ENCODE peak calls at places on chromosomes 13 and 19, in five cellular contexts. C is colonic mucosa, Z is body of pancreas, J is stomach, F is heart right ventricle. U is an unnamed sample.
A peak's percentile ranks its signal among the peaks of the same experiment; 100 is the strongest.

GRCh38 chr13:110677731-110678545 is 28.0 kb downstream of the CARS2 start:
- DNase-seq in C (no peak), Z (no peak), J (no peak), F (no peak), U (no peak)

GRCh38 chr19:6039541-6040225 is 61.7 kb upstream of the RANBP3 start:
- DNase-seq in C (no peak), Z (no peak), J (no peak), F (no peak), U (no peak)

GRCh38 chr13:96540656-96541055 is 450.7 kb downstream of the HS6ST3 start:
- DNase-seq in C (no peak), Z (no peak), J (no peak), F (no peak), U (no peak)

GRCh38 chr13:43072394-43072793 is 49.0 kb downstream of the DNAJC15 start:
- DNase-seq in C (no peak), Z (peak; percentile 36), J (no peak), F (peak; percentile 40), U (no peak)

GRCh38 chr19:49824662-49825061 is 6.6 kb downstream of the MED25 start:
- DNase-seq in C (no peak), Z (no peak), J (no peak), F (no peak), U (no peak)

GRCh38 chr13:37648604-37649003 is 50.0 kb upstream of the POSTN start:
- DNase-seq in C (no peak), Z (no peak), J (no peak), F (no peak), U (no peak)

GRCh38 chr19:38455031-38455430 is 21.5 kb downstream of the RYR1 start:
- DNase-seq in C (no peak), Z (no peak), J (no peak), F (no peak), U (no peak)

GRCh38 chr13:23695711-23696512 is 125.7 kb downstream of the TNFRSF19 start:
- DNase-seq in C (peak; percentile 34), Z (no peak), J (no peak), F (peak; percentile 51), U (no peak)

GRCh38 chr13:20796791-20797513 is 23.2 kb upstream of the EEF1AKMT1 start:
- DNase-seq in C (no peak), Z (no peak), J (no peak), F (no peak), U (no peak)

GRCh38 chr19:55320844-55321419 is 4.2 kb downstream of the TMEM150B start:
- DNase-seq in C (no peak), Z (no peak), J (no peak), F (no peak), U (no peak)

GRCh38 chr13:75196112-75196855 is 285.7 kb downstream of the TBC1D4 start:
- DNase-seq in C (no peak), Z (no peak), J (no peak), F (no peak), U (no peak)

GRCh38 chr19:14160017-14160703 is 23.8 kb upstream of the ASF1B start:
- DNase-seq in C (no peak), Z (no peak), J (no peak), F (no peak), U (no peak)

GRCh38 chr13:28273919-28274318 is 135.6 kb downstream of the PAN3 start:
- DNase-seq in C (no peak), Z (no peak), J (no peak), F (no peak), U (no peak)

GRCh38 chr19:19468424-19469050 is 46.8 kb downstream of the TSSK6 start:
- DNase-seq in C (no peak), Z (no peak), J (no peak), F (no peak), U (no peak)

GRCh38 chr19:12786149-12786870 is 5.0 kb upstream of the JUNB start:
- DNase-seq in C (peak; percentile 88), Z (peak; percentile 90), J (peak; percentile 95), F (peak; percentile 74), U (no peak)

GRCh38 chr19:31348416-31349159 is 648 bp downstream of the TSHZ3 start:
- DNase-seq in C (no peak), Z (no peak), J (no peak), F (peak; percentile 36), U (no peak)

GRCh38 chr19:40862333-40862732 is 12.1 kb upstream of the CYP2A6 start:
- DNase-seq in C (no peak), Z (no peak), J (no peak), F (no peak), U (no peak)

GRCh38 chr19:49017666-49018351 is 918 bp upstream of the LHB start:
- DNase-seq in C (peak; percentile 43), Z (peak; percentile 38), J (peak; percentile 53), F (peak; percentile 55), U (no peak)

GRCh38 chr13:76822691-76823267 is 63.4 kb downstream of the KCTD12 start:
- DNase-seq in C (no peak), Z (no peak), J (no peak), F (no peak), U (no peak)

GRCh38 chr13:29535663-29536655 is 59.5 kb downstream of the SLC7A1 start:
- DNase-seq in C (no peak), Z (no peak), J (no peak), F (no peak), U (no peak)

GRCh38 chr13:66154981-66155380 is 1075.2 kb downstream of the PCDH9 start:
- DNase-seq in C (no peak), Z (no peak), J (no peak), F (no peak), U (no peak)

GRCh38 chr13:75739244-75739868 is 103.2 kb downstream of the LMO7 start:
- DNase-seq in C (no peak), Z (no peak), J (no peak), F (no peak), U (no peak)

GRCh38 chr19:5719274-5719960 is 529 bp downstream of the LONP1 start:
- DNase-seq in C (no peak), Z (no peak), J (no peak), F (no peak), U (no peak)

GRCh38 chr13:93260591-93260990 is 34.0 kb downstream of the GPC6 start:
- DNase-seq in C (no peak), Z (no peak), J (no peak), F (no peak), U (no peak)

GRCh38 chr19:797528-798414 is 519 bp downstream of the PTBP1 start:
- DNase-seq in C (peak; percentile 91), Z (peak; percentile 92), J (peak; percentile 93), F (peak; percentile 93), U (peak; percentile 58)

GRCh38 chr19:45497791-45498190 is 452 bp upstream of the PPM1N start:
- DNase-seq in C (no peak), Z (no peak), J (no peak), F (no peak), U (no peak)

GRCh38 chr13:23870356-23871146 is 18.6 kb downstream of the MIPEP start:
- DNase-seq in C (no peak), Z (no peak), J (no peak), F (no peak), U (no peak)

DNA sequence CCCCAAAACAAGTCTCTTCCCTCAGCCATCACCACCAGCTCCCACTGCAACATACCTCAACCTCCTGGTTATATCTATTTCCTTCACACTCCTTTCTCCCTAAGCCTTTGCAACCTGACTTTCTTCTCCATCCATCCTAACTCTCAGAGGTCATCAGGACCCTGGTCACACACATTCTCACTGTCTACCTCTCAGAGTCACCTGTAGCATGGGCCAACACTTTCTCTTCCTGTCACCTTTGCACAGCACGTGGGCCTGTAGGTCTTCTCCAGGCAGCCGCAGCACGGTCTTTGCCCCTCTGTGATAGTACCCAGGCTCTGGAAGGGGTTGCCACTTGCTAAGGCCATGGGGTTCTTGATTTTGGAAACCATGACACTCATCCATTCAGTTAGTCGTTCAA is 921.1 kb downstream of the UQCRFS1 start:
- DNase-seq in C (no peak), Z (no peak), J (no peak), F (no peak), U (no peak)
- H3K4me1 ChIP-seq in C (peaks cover 7% of the 10 kb centered on the region), Z (peaks cover 22% of the 10 kb centered on the region), J (no peaks in the 10 kb centered on the region), F (no peaks in the 10 kb centered on the region), U (no peaks in the 10 kb centered on the region)

DNA sequence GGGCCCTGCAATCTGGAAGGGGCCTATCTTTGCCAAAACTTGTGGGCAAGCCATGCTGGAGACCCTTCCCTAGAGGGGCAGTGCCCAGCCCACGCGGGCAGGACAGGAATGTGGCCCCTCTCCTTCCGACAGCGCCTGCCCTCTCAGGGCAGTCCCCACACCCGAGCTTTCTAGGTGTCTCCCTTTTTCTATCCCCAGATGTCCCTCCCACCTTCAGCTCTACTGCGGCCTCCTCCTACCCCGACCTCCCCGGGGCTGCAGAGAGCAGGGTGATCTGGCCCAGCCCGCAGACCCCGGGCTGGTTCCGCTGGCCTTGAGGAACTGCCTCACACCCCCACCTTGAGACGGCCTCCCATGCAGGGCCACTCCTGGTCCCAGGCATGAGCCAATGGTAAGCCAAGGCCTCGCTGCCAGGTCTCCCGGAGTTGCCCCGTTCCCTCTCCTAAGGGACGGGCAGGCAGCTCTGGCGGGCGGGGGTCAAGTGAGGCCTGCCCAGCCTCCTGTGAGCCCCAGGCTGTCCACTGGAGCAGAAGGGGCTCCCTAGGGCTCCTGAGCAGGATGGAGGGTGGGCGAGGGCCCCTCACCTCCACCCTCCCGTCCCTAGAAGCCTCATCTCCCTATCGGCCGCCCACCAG is 39.7 kb downstream of the KLF2 start:
- DNase-seq in C (no peak), Z (no peak), J (no peak), F (no peak), U (no peak)
- H3K4me1 ChIP-seq in C (peaks cover 5% of the 10 kb centered on the region), Z (peaks cover 27% of the 10 kb centered on the region), J (peaks cover 23% of the 10 kb centered on the region), F (no peaks in the 10 kb centered on the region), U (no peaks in the 10 kb centered on the region)

GRCh38 chr19:10749435-10750384 is 31.8 kb downstream of the DNM2 start:
- DNase-seq in C (peak; percentile 92), Z (peak; percentile 82), J (peak; percentile 87), F (no peak), U (no peak)
- H3K4me1 ChIP-seq in C (peaks cover 50% of the 10 kb centered on the region), Z (peaks cover 73% of the 10 kb centered on the region), J (peaks cover 84% of the 10 kb centered on the region), F (peaks cover 67% of the 10 kb centered on the region), U (peaks cover 19% of the 10 kb centered on the region)

GRCh38 chr19:17091758-17092333 is 16.3 kb downstream of the MYO9B start:
- DNase-seq in C (peak; percentile 44), Z (peak; percentile 66), J (peak; percentile 43), F (peak; percentile 57), U (no peak)
- H3K4me1 ChIP-seq in C (peaks cover 4% of the 10 kb centered on the region), Z (no peaks in the 10 kb centered on the region), J (peaks cover 14% of the 10 kb centered on the region), F (peaks cover 39% of the 10 kb centered on the region), U (peaks cover 91% of the 10 kb centered on the region)

U was measured in thoracic aorta.